ENCODE peak calls at places on chromosomes 2 and 18, in eight cellular contexts. One of them, this sample, is unnamed.

GRCh38 chr2:121591199-121591598 is 58.1 kb downstream of the CLASP1 start:
- DNase-seq in left lung: no peak
- DNase-seq in Karpas-422: no peak
- DNase-seq in CD4-positive, alpha-beta memory T cell: no peak
- DNase-seq in cardiac muscle cell: no peak
- DNase-seq in IMR-90: no peak
- DNase-seq in DND-41: no peak
- DNase-seq in cardiac fibroblast: no peak
- DNase-seq in this sample: no peak

GRCh38 chr2:62333961-62334360 is 138.0 kb downstream of the B3GNT2 start:
- DNase-seq in left lung: no peak
- DNase-seq in Karpas-422: no peak
- DNase-seq in CD4-positive, alpha-beta memory T cell: no peak
- DNase-seq in cardiac muscle cell: no peak
- DNase-seq in IMR-90: no peak
- DNase-seq in DND-41: peak; percentile 26
- DNase-seq in cardiac fibroblast: no peak
- DNase-seq in this sample: no peak

GRCh38 chr2:173854840-173855239 is 110.3 kb downstream of the SP3 start:
- DNase-seq in left lung: no peak
- DNase-seq in Karpas-422: no peak
- DNase-seq in CD4-positive, alpha-beta memory T cell: no peak
- DNase-seq in cardiac muscle cell: peak; percentile 22
- DNase-seq in IMR-90: peak; percentile 58
- DNase-seq in DND-41: no peak
- DNase-seq in cardiac fibroblast: peak; percentile 72
- DNase-seq in this sample: peak; percentile 63

GRCh38 chr18:58446661-58447060 is 182.2 kb downstream of the ALPK2 start:
- DNase-seq in left lung: no peak
- DNase-seq in Karpas-422: no peak
- DNase-seq in CD4-positive, alpha-beta memory T cell: no peak
- DNase-seq in cardiac muscle cell: no peak
- DNase-seq in IMR-90: no peak
- DNase-seq in DND-41: no peak
- DNase-seq in cardiac fibroblast: no peak
- DNase-seq in this sample: no peak

GRCh38 chr2:134155134-134155533 is 98.7 kb upstream of the MGAT5 start:
- DNase-seq in left lung: no peak
- DNase-seq in Karpas-422: peak; percentile 54
- DNase-seq in CD4-positive, alpha-beta memory T cell: no peak
- DNase-seq in cardiac muscle cell: no peak
- DNase-seq in IMR-90: no peak
- DNase-seq in DND-41: no peak
- DNase-seq in cardiac fibroblast: no peak
- DNase-seq in this sample: no peak

GRCh38 chr2:106547516-106547915 is 60.4 kb downstream of the CD8B2 start:
- DNase-seq in left lung: no peak
- DNase-seq in Karpas-422: no peak
- DNase-seq in CD4-positive, alpha-beta memory T cell: no peak
- DNase-seq in cardiac muscle cell: no peak
- DNase-seq in IMR-90: no peak
- DNase-seq in DND-41: no peak
- DNase-seq in cardiac fibroblast: no peak
- DNase-seq in this sample: no peak

GRCh38 chr2:44126106-44126797 is 42.4 kb upstream of the PPM1B start:
- DNase-seq in left lung: no peak
- DNase-seq in Karpas-422: no peak
- DNase-seq in CD4-positive, alpha-beta memory T cell: no peak
- DNase-seq in cardiac muscle cell: no peak
- DNase-seq in IMR-90: no peak
- DNase-seq in DND-41: no peak
- DNase-seq in cardiac fibroblast: no peak
- DNase-seq in this sample: no peak

GRCh38 chr18:23106575-23106974 is 28.7 kb upstream of the CABLES1 start:
- DNase-seq in left lung: no peak
- DNase-seq in Karpas-422: no peak
- DNase-seq in CD4-positive, alpha-beta memory T cell: no peak
- DNase-seq in cardiac muscle cell: peak; percentile 66
- DNase-seq in IMR-90: peak; percentile 96
- DNase-seq in DND-41: no peak
- DNase-seq in cardiac fibroblast: peak; percentile 89
- DNase-seq in this sample: peak; percentile 68

GRCh38 chr2:68325056-68325455 is 5.3 kb upstream of the CNRIP1 start:
- DNase-seq in left lung: no peak
- DNase-seq in Karpas-422: no peak
- DNase-seq in CD4-positive, alpha-beta memory T cell: no peak
- DNase-seq in cardiac muscle cell: no peak
- DNase-seq in IMR-90: no peak
- DNase-seq in DND-41: no peak
- DNase-seq in cardiac fibroblast: no peak
- DNase-seq in this sample: no peak

GRCh38 chr18:13676499-13676898 is 49.9 kb downstream of the FAM210A start:
- DNase-seq in left lung: no peak
- DNase-seq in Karpas-422: no peak
- DNase-seq in CD4-positive, alpha-beta memory T cell: no peak
- DNase-seq in cardiac muscle cell: no peak
- DNase-seq in IMR-90: no peak
- DNase-seq in DND-41: no peak
- DNase-seq in cardiac fibroblast: no peak
- DNase-seq in this sample: no peak

GRCh38 chr2:220157312-220157711 is 529.9 kb downstream of the SLC4A3 start:
- DNase-seq in left lung: no peak
- DNase-seq in Karpas-422: no peak
- DNase-seq in CD4-positive, alpha-beta memory T cell: no peak
- DNase-seq in cardiac muscle cell: no peak
- DNase-seq in IMR-90: no peak
- DNase-seq in DND-41: no peak
- DNase-seq in cardiac fibroblast: no peak
- DNase-seq in this sample: no peak

GRCh38 chr18:70359071-70359470 is 70.2 kb downstream of the SOCS6 start:
- DNase-seq in left lung: no peak
- DNase-seq in Karpas-422: no peak
- DNase-seq in CD4-positive, alpha-beta memory T cell: no peak
- DNase-seq in cardiac muscle cell: no peak
- DNase-seq in IMR-90: no peak
- DNase-seq in DND-41: no peak
- DNase-seq in cardiac fibroblast: no peak
- DNase-seq in this sample: no peak

GRCh38 chr2:180124273-180124881 is 117.3 kb upstream of the CWC22 start:
- DNase-seq in left lung: no peak
- DNase-seq in Karpas-422: peak; percentile 87
- DNase-seq in CD4-positive, alpha-beta memory T cell: peak; percentile 37
- DNase-seq in cardiac muscle cell: peak; percentile 80
- DNase-seq in IMR-90: peak; percentile 67
- DNase-seq in DND-41: no peak
- DNase-seq in cardiac fibroblast: peak; percentile 79
- DNase-seq in this sample: peak; percentile 82

GRCh38 chr18:395481-396250 is 104.8 kb downstream of the COLEC12 start:
- DNase-seq in left lung: no peak
- DNase-seq in Karpas-422: no peak
- DNase-seq in CD4-positive, alpha-beta memory T cell: no peak
- DNase-seq in cardiac muscle cell: peak; percentile 82
- DNase-seq in IMR-90: peak; percentile 86
- DNase-seq in DND-41: no peak
- DNase-seq in cardiac fibroblast: peak; percentile 23
- DNase-seq in this sample: peak; percentile 97

GRCh38 chr2:101619191-101619591 is 78.3 kb upstream of the MAP4K4 start:
- DNase-seq in left lung: peak; percentile 71
- DNase-seq in Karpas-422: no peak
- DNase-seq in CD4-positive, alpha-beta memory T cell: no peak
- DNase-seq in cardiac muscle cell: peak; percentile 51
- DNase-seq in IMR-90: peak; percentile 48
- DNase-seq in DND-41: no peak
- DNase-seq in cardiac fibroblast: peak; percentile 45
- DNase-seq in this sample: no peak

DNA sequence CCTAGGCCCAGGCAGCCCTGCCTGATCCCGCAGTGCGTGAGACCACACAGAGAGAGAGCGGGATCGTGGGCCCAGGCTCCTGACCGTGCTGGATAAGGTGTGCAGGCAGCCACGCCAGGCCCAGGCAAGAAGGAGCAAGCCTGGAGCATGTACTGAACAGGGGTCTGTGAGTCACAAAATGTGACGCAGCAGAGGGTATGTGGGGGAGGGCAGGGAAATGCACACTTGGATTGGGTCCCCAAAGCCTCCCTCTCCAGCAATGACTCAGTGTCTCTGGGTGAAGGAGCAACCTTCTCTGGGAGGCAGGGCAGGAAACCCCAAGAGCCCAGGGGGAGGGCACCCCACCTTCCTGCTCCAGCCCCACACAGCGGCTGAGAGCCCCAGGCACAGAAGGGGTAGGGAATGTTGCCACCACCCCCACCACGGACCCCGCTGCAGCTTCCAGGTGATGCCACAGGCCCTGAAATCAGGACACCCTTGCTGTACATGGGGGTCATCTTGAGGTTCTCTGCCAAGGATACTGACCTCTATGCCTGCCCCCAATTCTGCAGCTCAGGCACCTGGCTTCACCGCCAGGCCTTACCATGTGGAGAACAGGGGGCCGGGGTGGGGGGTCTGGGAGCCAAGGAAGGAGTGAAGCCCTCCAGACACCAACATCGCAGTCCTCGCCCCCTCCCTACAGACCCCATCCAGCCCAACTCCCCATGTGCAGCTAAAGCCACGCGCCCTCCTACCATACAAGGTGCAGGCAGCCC is 1.3 kb upstream of the GPC1 start:
- DNase-seq in left lung: no peak
- DNase-seq in Karpas-422: no peak
- DNase-seq in CD4-positive, alpha-beta memory T cell: no peak
- DNase-seq in cardiac muscle cell: peak; percentile 96
- DNase-seq in IMR-90: peak; percentile 98
- DNase-seq in DND-41: no peak
- DNase-seq in cardiac fibroblast: peak; percentile 97
- DNase-seq in this sample: peak; percentile 95
- H3K4me3 ChIP-seq in left lung: peak overlapping the region; percentile 36
- H3K4me3 ChIP-seq in Karpas-422: peak overlapping the region; percentile 81
- H3K4me3 ChIP-seq in CD4-positive, alpha-beta memory T cell: peak overlapping the region; percentile 62
- H3K4me3 ChIP-seq in cardiac muscle cell: peak overlapping the region; percentile 90
- H3K4me3 ChIP-seq in IMR-90: peak overlapping the region; percentile 52
- H3K4me3 ChIP-seq in DND-41: no peak overlapping the region
- H3K4me3 ChIP-seq in cardiac fibroblast: peak overlapping the region; percentile 60
- H3K4me3 ChIP-seq in this sample: peak overlapping the region; percentile 70

GRCh38 chr2:23418490-23418911 is 33.5 kb downstream of the KLHL29 start:
- DNase-seq in left lung: no peak
- DNase-seq in Karpas-422: no peak
- DNase-seq in CD4-positive, alpha-beta memory T cell: no peak
- DNase-seq in cardiac muscle cell: peak; percentile 76
- DNase-seq in IMR-90: peak; percentile 90
- DNase-seq in DND-41: no peak
- DNase-seq in cardiac fibroblast: peak; percentile 91
- DNase-seq in this sample: peak; percentile 71
- H3K4me3 ChIP-seq in left lung: no peak overlapping the region
- H3K4me3 ChIP-seq in Karpas-422: no peak overlapping the region
- H3K4me3 ChIP-seq in CD4-positive, alpha-beta memory T cell: no peak overlapping the region
- H3K4me3 ChIP-seq in cardiac muscle cell: no peak overlapping the region
- H3K4me3 ChIP-seq in IMR-90: no peak overlapping the region
- H3K4me3 ChIP-seq in DND-41: no peak overlapping the region
- H3K4me3 ChIP-seq in cardiac fibroblast: no peak overlapping the region
- H3K4me3 ChIP-seq in this sample: no peak overlapping the region

GRCh38 chr2:42170619-42171395 is 1.7 kb downstream of the EML4 start:
- DNase-seq in left lung: no peak
- DNase-seq in Karpas-422: no peak
- DNase-seq in CD4-positive, alpha-beta memory T cell: no peak
- DNase-seq in cardiac muscle cell: no peak
- DNase-seq in IMR-90: no peak
- DNase-seq in DND-41: no peak
- DNase-seq in cardiac fibroblast: no peak
- DNase-seq in this sample: peak; percentile 22
- H3K4me3 ChIP-seq in left lung: peak overlapping the region; percentile 71
- H3K4me3 ChIP-seq in Karpas-422: peak overlapping the region; percentile 91
- H3K4me3 ChIP-seq in CD4-positive, alpha-beta memory T cell: peak overlapping the region; percentile 81
- H3K4me3 ChIP-seq in cardiac muscle cell: peak overlapping the region; percentile 88
- H3K4me3 ChIP-seq in IMR-90: peak overlapping the region; percentile 92
- H3K4me3 ChIP-seq in DND-41: peak overlapping the region; percentile 65
- H3K4me3 ChIP-seq in cardiac fibroblast: peak overlapping the region; percentile 97
- H3K4me3 ChIP-seq in this sample: peak overlapping the region; percentile 84

GRCh38 chr2:240913810-240914644 is 7.9 kb downstream of the CROCC2 start:
- DNase-seq in left lung: no peak
- DNase-seq in Karpas-422: peak; percentile 85
- DNase-seq in CD4-positive, alpha-beta memory T cell: peak; percentile 44
- DNase-seq in cardiac muscle cell: peak; percentile 87
- DNase-seq in IMR-90: peak; percentile 55
- DNase-seq in DND-41: peak; percentile 63
- DNase-seq in cardiac fibroblast: peak; percentile 72
- DNase-seq in this sample: peak; percentile 79

GRCh38 chr2:240914645-240915525 is 8.7 kb downstream of the CROCC2 start:
- DNase-seq in left lung: no peak
- DNase-seq in Karpas-422: no peak
- DNase-seq in CD4-positive, alpha-beta memory T cell: no peak
- DNase-seq in cardiac muscle cell: no peak
- DNase-seq in IMR-90: no peak
- DNase-seq in DND-41: no peak
- DNase-seq in cardiac fibroblast: no peak
- DNase-seq in this sample: no peak

GRCh38 chr2:240916571-240917008 is 10.5 kb downstream of the CROCC2 start:
- DNase-seq in left lung: peak; percentile 52
- DNase-seq in Karpas-422: peak; percentile 59
- DNase-seq in CD4-positive, alpha-beta memory T cell: no peak
- DNase-seq in cardiac muscle cell: peak; percentile 73
- DNase-seq in IMR-90: peak; percentile 84
- DNase-seq in DND-41: no peak
- DNase-seq in cardiac fibroblast: peak; percentile 82
- DNase-seq in this sample: peak; percentile 83

GRCh38 chr2:240917009-240917683 is 11.0 kb downstream of the CROCC2 start:
- DNase-seq in left lung: peak; percentile 33
- DNase-seq in Karpas-422: peak; percentile 47
- DNase-seq in CD4-positive, alpha-beta memory T cell: no peak
- DNase-seq in cardiac muscle cell: no peak
- DNase-seq in IMR-90: no peak
- DNase-seq in DND-41: no peak
- DNase-seq in cardiac fibroblast: no peak
- DNase-seq in this sample: no peak

GRCh38 chr2:240915526-240916335 is 9.6 kb downstream of the CROCC2 start:
- DNase-seq in left lung: peak; percentile 24
- DNase-seq in Karpas-422: no peak
- DNase-seq in CD4-positive, alpha-beta memory T cell: no peak
- DNase-seq in cardiac muscle cell: no peak
- DNase-seq in IMR-90: no peak
- DNase-seq in DND-41: no peak
- DNase-seq in cardiac fibroblast: no peak
- DNase-seq in this sample: no peak
- H3K4me3 ChIP-seq in left lung: no peak overlapping the region
- H3K4me3 ChIP-seq in Karpas-422: no peak overlapping the region
- H3K4me3 ChIP-seq in CD4-positive, alpha-beta memory T cell: no peak overlapping the region
- H3K4me3 ChIP-seq in cardiac muscle cell: no peak overlapping the region
- H3K4me3 ChIP-seq in IMR-90: no peak overlapping the region
- H3K4me3 ChIP-seq in DND-41: no peak overlapping the region
- H3K4me3 ChIP-seq in cardiac fibroblast: no peak overlapping the region
- H3K4me3 ChIP-seq in this sample: peak overlapping the region; percentile 9

This sample was measured in fibroblast of the aortic adventitia.